ENCODE peak calls at places on chromosomes 12 and 14, in nine cellular contexts. O is GM12878, P is transverse colon, R is right atrium auricular region, E is adrenal gland, T is lung, Q is osteoblast, I is astrocyte of the spinal cord, D is neural progenitor cell. V is an unnamed sample.

GRCh38 chr12:116244001-116244400 is 33.5 kb downstream of the MED13L start:
- DNase-seq in Q (no peak), I (no peak), E (no peak), O (no peak), R (no peak), D (no peak), P (no peak), T (no peak), V (no peak)

GRCh38 chr12:129903092-129903945 is 506 bp downstream of the TMEM132D start:
- DNase-seq in E (no peak), P (no peak), I (peak; percentile 24), O (no peak), R (no peak), T (no peak), D (peak; percentile 57), Q (no peak), V (no peak)

GRCh38 chr12:96445743-96446655 is 43.4 kb upstream of the CFAP54 start:
- DNase-seq in P (peak; percentile 12), E (no peak), D (no peak), O (peak; percentile 53), R (no peak), Q (peak; percentile 90), I (peak; percentile 91), T (no peak), V (peak; percentile 71)

GRCh38 chr12:87679262-87679661 is 349.9 kb downstream of the C12orf50 start:
- DNase-seq in P (no peak), I (no peak), D (peak; percentile 29), Q (no peak), R (no peak), T (no peak), E (no peak), O (no peak), V (no peak)

GRCh38 chr12:52214421-52214802 is 18.6 kb upstream of the KRT7 start:
- DNase-seq in O (no peak), D (no peak), Q (peak; percentile 26), E (peak; percentile 16), P (no peak), R (no peak), I (no peak), T (no peak), V (no peak)

GRCh38 chr12:52630104-52630500 is 11.7 kb upstream of the KRT73 start:
- DNase-seq in E (no peak), P (no peak), R (peak; percentile 36), Q (no peak), I (no peak), D (no peak), O (no peak), T (no peak), V (no peak)

GRCh38 chr14:104229621-104230041 is 91.2 kb downstream of the KIF26A start:
- DNase-seq in R (no peak), E (no peak), O (no peak), P (peak; percentile 76), Q (no peak), I (no peak), T (no peak), D (no peak), V (no peak)

GRCh38 chr12:25254271-25254880 is 3.6 kb upstream of the KRAS start:
- DNase-seq in I (no peak), R (no peak), D (no peak), T (no peak), Q (peak; percentile 66), P (no peak), O (no peak), E (no peak), V (no peak)

GRCh38 chr14:95526483-95527391 is 8.1 kb upstream of the GLRX5 start:
- DNase-seq in I (no peak), O (no peak), T (no peak), P (no peak), D (no peak), R (peak; percentile 60), Q (no peak), E (no peak), V (no peak)

GRCh38 chr12:125070117-125070516 is 4.9 kb downstream of the AACS start:
- DNase-seq in D (peak; percentile 62), Q (peak; percentile 36), T (no peak), E (no peak), I (no peak), O (no peak), P (no peak), R (no peak), V (no peak)

GRCh38 chr14:91373591-91374245 is 43.9 kb downstream of the CCDC88C start:
- DNase-seq in P (no peak), D (no peak), E (no peak), O (peak; percentile 80), Q (peak; percentile 87), R (no peak), T (no peak), I (no peak), V (no peak)

GRCh38 chr14:91371011-91371989 is 46.3 kb downstream of the CCDC88C start:
- DNase-seq in Q (no peak), T (no peak), I (no peak), E (no peak), D (no peak), P (no peak), R (no peak), O (no peak), V (no peak)

GRCh38 chr14:91371990-91372375 is 45.6 kb downstream of the CCDC88C start:
- DNase-seq in I (no peak), D (no peak), P (no peak), T (no peak), O (no peak), E (no peak), R (no peak), Q (no peak), V (no peak)

GRCh38 chr14:91374287-91374880 is 43.2 kb downstream of the CCDC88C start:
- DNase-seq in Q (no peak), E (no peak), D (peak; percentile 53), T (no peak), R (no peak), P (no peak), O (no peak), I (peak; percentile 24), V (no peak)

DNA sequence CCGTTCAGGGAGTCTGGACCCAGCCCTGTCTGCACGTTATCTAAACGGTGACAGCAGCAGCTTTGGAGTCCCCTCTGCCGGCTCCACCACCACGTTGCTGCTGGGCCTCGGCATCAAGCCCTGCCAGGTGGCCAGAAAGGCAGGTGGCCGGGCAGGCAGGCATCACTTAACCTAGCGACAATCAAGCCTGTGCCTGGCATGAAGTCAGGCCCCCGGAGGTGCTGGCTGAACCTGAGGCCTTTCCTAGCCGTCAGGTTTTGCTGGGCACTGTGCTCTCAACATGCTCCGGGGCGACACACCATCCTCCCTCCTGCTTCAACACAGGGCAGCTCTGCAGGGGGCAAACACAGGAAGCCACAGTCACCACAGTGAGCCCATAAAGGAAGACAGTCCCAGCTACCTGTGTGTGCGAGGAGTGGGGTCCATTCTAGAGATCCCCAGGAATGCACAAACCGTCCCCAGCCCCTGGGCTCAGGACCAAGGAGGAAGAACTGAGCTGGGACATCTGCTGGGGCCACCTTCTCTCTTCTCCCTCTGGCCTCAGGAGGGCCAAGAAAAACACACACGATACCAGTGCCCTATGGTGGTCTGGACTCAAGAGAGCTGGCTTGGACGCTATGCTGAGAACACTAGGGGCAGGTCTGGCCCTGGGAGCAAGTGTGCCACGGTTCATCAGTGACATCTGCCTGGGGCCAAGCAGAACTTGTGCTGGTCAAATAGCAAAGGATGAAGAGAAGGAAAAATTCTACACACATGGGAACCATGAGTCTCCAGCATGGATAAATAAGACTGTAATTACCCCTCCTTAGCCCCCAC is 44.7 kb downstream of the CCDC88C start:
- DNase-seq in P (peak; percentile 55), D (no peak), O (no peak), Q (no peak), E (no peak), T (no peak), I (no peak), R (no peak), V (no peak)
- TF ChIP-seq CTCF in P (no peak), D (no peak), O (no peak), Q (no peak), E (no peak), T (no peak), I (no peak), R (no peak), V (no peak)

GRCh38 chr14:49908433-49908782 is 15.5 kb downstream of the ARF6 start:
- DNase-seq in O (no peak), P (no peak), R (no peak), T (no peak), Q (no peak), I (no peak), E (no peak), D (no peak), V (no peak)
- H3K4me3 ChIP-seq in O (no peak overlapping the region), P (no peak overlapping the region), R (no peak overlapping the region), T (no peak overlapping the region), Q (peak overlapping the region; percentile 38), I (no peak overlapping the region), E (no peak overlapping the region), D (no peak overlapping the region), V (no peak overlapping the region)

GRCh38 chr14:33184587-33184986 is 245.9 kb downstream of the NPAS3 start:
- DNase-seq in E (no peak), Q (no peak), T (no peak), O (no peak), P (no peak), R (no peak), I (peak; percentile 17), D (peak; percentile 26), V (peak; percentile 29)
- TF ChIP-seq CTCF in E (peak; percentile 15), Q (no peak), T (no peak), O (no peak), P (no peak), R (no peak), I (peak; percentile 16), D (peak; percentile 44), V (peak; percentile 41)

GRCh38 chr12:111312016-111312415 is 56.9 kb downstream of the PHETA1 start:
- DNase-seq in D (no peak), T (no peak), R (no peak), Q (peak; percentile 81), O (no peak), P (no peak), I (no peak), E (no peak), V (no peak)

GRCh38 chr12:111311011-111311410 is 57.9 kb downstream of the PHETA1 start:
- DNase-seq in O (no peak), E (no peak), I (no peak), Q (peak; percentile 25), R (no peak), T (no peak), D (no peak), P (no peak), V (no peak)

GRCh38 chr12:111314949-111315539 is 53.9 kb downstream of the PHETA1 start:
- DNase-seq in T (no peak), E (no peak), R (peak; percentile 60), O (no peak), P (no peak), D (no peak), I (no peak), Q (peak; percentile 81), V (no peak)

GRCh38 chr12:111312708-111313107 is 56.2 kb downstream of the PHETA1 start:
- DNase-seq in T (no peak), P (no peak), R (no peak), O (no peak), Q (peak; percentile 1), E (no peak), D (no peak), I (no peak), V (no peak)

DNA sequence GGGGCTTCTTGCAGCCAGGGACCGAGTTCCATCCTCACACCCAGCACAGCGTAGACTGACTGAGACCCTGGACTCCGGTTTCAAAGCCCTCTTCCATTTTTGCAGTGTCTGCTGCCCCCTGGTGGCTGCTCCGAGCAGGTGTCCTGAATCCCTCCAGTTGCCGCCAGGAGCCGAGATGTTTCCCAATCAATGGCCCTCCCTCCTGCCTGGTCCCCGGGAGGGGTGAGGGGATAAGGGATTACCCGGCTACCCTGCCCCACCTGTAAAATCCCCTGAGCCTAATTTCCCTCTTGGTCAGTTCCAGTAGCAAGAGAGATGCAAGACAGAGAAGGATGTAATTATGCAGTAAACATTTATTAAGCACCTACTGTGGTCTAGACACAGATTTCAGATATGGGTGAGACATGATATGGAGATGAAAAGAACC is 55.0 kb downstream of the PHETA1 start:
- DNase-seq in R (peak; percentile 76), E (peak; percentile 70), D (peak; percentile 87), P (peak; percentile 66), I (peak; percentile 52), O (no peak), Q (peak; percentile 99), T (peak; percentile 70), V (peak; percentile 59)
- H3K4me3 ChIP-seq in R (no peak overlapping the region), E (no peak overlapping the region), D (no peak overlapping the region), P (no peak overlapping the region), I (no peak overlapping the region), O (no peak overlapping the region), Q (no peak overlapping the region), T (no peak overlapping the region), V (no peak overlapping the region)

V was measured in AG10803.